ENCODE peak calls at places on chromosomes 3 and 15, in six cellular contexts. Y is HuH-7; O is RPMI7951; A is endothelial cell of umbilical vein; J is T-helper 1 cell; G is activated CD4-positive, alpha-beta T cell treated with anti-CD3 and anti-CD28 coated beads, Interleukin-2, amount 10 ng/mL, durations not matched to agents 7 days and 5 days. M is an unnamed sample.

GRCh38 chr3:159902531-159903314 is 85.9 kb upstream of the IL12A start:
- DNase-seq in Y (no peak), J (no peak), G (no peak), A (no peak), O (no peak), M (no peak)

GRCh38 chr3:100151024-100151707 is 36.9 kb upstream of the FILIP1L start:
- DNase-seq in A (no peak), Y (no peak), O (no peak), J (no peak), G (no peak), M (no peak)

GRCh38 chr3:76429536-76430177 is 610.2 kb upstream of the ROBO2 start:
- DNase-seq in G (no peak), J (no peak), O (no peak), Y (no peak), A (no peak), M (no peak)

GRCh38 chr15:25345943-25346342 is 92.9 kb downstream of the UBE3A start:
- DNase-seq in J (no peak), O (peak), A (peak), G (no peak), Y (peak), M (peak)

GRCh38 chr3:100662113-100662823 is 47.0 kb upstream of the TFG start:
- DNase-seq in O (peak), G (no peak), J (no peak), A (peak), Y (no peak), M (peak)

GRCh38 chr3:148101061-148101460 is 596.6 kb upstream of the AGTR1 start:
- DNase-seq in Y (no peak), G (no peak), J (no peak), A (no peak), O (peak), M (no peak)

GRCh38 chr3:67558429-67558828 is 96.0 kb downstream of the SUCLG2 start:
- DNase-seq in Y (no peak), O (no peak), G (no peak), J (no peak), A (peak), M (no peak)

GRCh38 chr3:111333642-111334041 is 208.4 kb upstream of the CD96 start:
- DNase-seq in J (no peak), O (peak), Y (no peak), G (no peak), A (no peak), M (no peak)

GRCh38 chr15:98775498-98776230 is 127.3 kb downstream of the IGF1R start:
- DNase-seq in G (no peak), Y (no peak), O (no peak), J (no peak), A (no peak), M (no peak)

GRCh38 chr15:63503739-63504246 is 600 bp upstream of the USP3 start:
- DNase-seq in J (peak), G (peak), O (peak), A (peak), Y (no peak), M (peak)

GRCh38 chr15:58307313-58307961 is 124.4 kb upstream of the LIPC start:
- DNase-seq in G (no peak), O (peak), J (no peak), A (no peak), Y (no peak), M (no peak)

GRCh38 chr3:155995525-155996370 is 124.6 kb upstream of the KCNAB1 start:
- DNase-seq in Y (peak), G (no peak), J (peak), A (peak), O (peak), M (peak)

GRCh38 chr15:82900511-82900910 is 52.0 kb downstream of the HOMER2 start:
- DNase-seq in Y (no peak), A (no peak), O (no peak), J (no peak), G (no peak), M (no peak)